ENCODE peak calls at places on chromosomes 13 and 19, in five cellular contexts. One of them, this sample, is unnamed.
A peak's percentile ranks its signal among the peaks of the same experiment; 100 is the strongest.

GRCh38 chr19:12800344-12800732 is 1.3 kb downstream of the PRDX2 start:
- DNase-seq in neural progenitor cell: no peak
- DNase-seq in PC-3: no peak
- DNase-seq in HCT116: no peak
- DNase-seq in hepatocyte: no peak
- DNase-seq in this sample: no peak

GRCh38 chr13:64877176-64877575 is 2353.0 kb downstream of the PCDH9 start:
- DNase-seq in neural progenitor cell: no peak
- DNase-seq in PC-3: no peak
- DNase-seq in HCT116: no peak
- DNase-seq in hepatocyte: no peak
- DNase-seq in this sample: no peak

GRCh38 chr13:112254061-112254818 is 121.9 kb upstream of the SPACA7 start:
- DNase-seq in neural progenitor cell: no peak
- DNase-seq in PC-3: no peak
- DNase-seq in HCT116: no peak
- DNase-seq in hepatocyte: no peak
- DNase-seq in this sample: no peak

GRCh38 chr13:51646041-51646670 is 61.9 kb downstream of the WDFY2 start:
- DNase-seq in neural progenitor cell: peak; percentile 16
- DNase-seq in PC-3: no peak
- DNase-seq in HCT116: no peak
- DNase-seq in hepatocyte: no peak
- DNase-seq in this sample: no peak

GRCh38 chr19:38666662-38667448 is 19.4 kb downstream of the ACTN4 start:
- DNase-seq in neural progenitor cell: peak; percentile 58
- DNase-seq in PC-3: peak; percentile 65
- DNase-seq in HCT116: no peak
- DNase-seq in hepatocyte: peak; percentile 79
- DNase-seq in this sample: no peak

GRCh38 chr13:95326695-95327094 is 25.4 kb upstream of the ABCC4 start:
- DNase-seq in neural progenitor cell: no peak
- DNase-seq in PC-3: no peak
- DNase-seq in HCT116: no peak
- DNase-seq in hepatocyte: no peak
- DNase-seq in this sample: no peak

GRCh38 chr19:50058425-50058824 is 32.6 kb downstream of the ZNF473 start:
- DNase-seq in neural progenitor cell: no peak
- DNase-seq in PC-3: no peak
- DNase-seq in HCT116: no peak
- DNase-seq in hepatocyte: no peak
- DNase-seq in this sample: no peak

GRCh38 chr13:47277774-47278173 is 380.9 kb upstream of the HTR2A start:
- DNase-seq in neural progenitor cell: no peak
- DNase-seq in PC-3: no peak
- DNase-seq in HCT116: no peak
- DNase-seq in hepatocyte: no peak
- DNase-seq in this sample: no peak

GRCh38 chr13:34767778-34768177 is 174.3 kb upstream of the NBEA start:
- DNase-seq in neural progenitor cell: no peak
- DNase-seq in PC-3: no peak
- DNase-seq in HCT116: no peak
- DNase-seq in hepatocyte: no peak
- DNase-seq in this sample: peak; percentile 43

GRCh38 chr19:33219261-33219812 is 6.3 kb downstream of the SLC7A10 start:
- DNase-seq in neural progenitor cell: peak; percentile 62
- DNase-seq in PC-3: no peak
- DNase-seq in HCT116: no peak
- DNase-seq in hepatocyte: no peak
- DNase-seq in this sample: no peak

GRCh38 chr19:49073514-49074378 is 1.2 kb upstream of the KCNA7 start:
- DNase-seq in neural progenitor cell: peak; percentile 60
- DNase-seq in PC-3: peak; percentile 57
- DNase-seq in HCT116: peak; percentile 45
- DNase-seq in hepatocyte: no peak
- DNase-seq in this sample: no peak

GRCh38 chr19:40464059-40465024 is 1.2 kb downstream of the BLVRB start:
- DNase-seq in neural progenitor cell: peak; percentile 81
- DNase-seq in PC-3: peak; percentile 94
- DNase-seq in HCT116: peak; percentile 85
- DNase-seq in hepatocyte: peak; percentile 94
- DNase-seq in this sample: peak; percentile 63

GRCh38 chr19:3547301-3547731 is 8.3 kb downstream of the TEKTIP1 start:
- DNase-seq in neural progenitor cell: peak; percentile 27
- DNase-seq in PC-3: peak; percentile 24
- DNase-seq in HCT116: no peak
- DNase-seq in hepatocyte: no peak
- DNase-seq in this sample: no peak

GRCh38 chr19:51694318-51695085 is 1.4 kb downstream of the SPACA6 start:
- DNase-seq in neural progenitor cell: no peak
- DNase-seq in PC-3: no peak
- DNase-seq in HCT116: no peak
- DNase-seq in hepatocyte: no peak
- DNase-seq in this sample: no peak

DNA sequence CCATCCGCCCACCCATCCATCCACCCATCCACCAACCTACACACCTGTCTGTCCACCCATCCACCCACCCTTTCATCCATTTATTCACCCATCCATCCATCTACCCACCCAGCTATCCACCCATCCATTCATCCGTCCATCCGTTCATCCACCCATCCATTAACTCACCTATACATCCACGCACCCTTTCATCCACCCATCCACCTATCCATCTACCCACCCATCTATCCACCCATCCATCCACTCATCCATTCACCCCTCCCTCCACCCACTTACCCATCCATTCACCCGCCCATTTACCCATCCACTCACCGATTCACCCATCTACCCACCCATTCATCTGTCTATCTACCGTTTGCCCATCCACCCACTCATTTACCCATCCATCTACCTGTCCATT is 17.6 kb downstream of the KLHL26 start:
- DNase-seq in neural progenitor cell: no peak
- DNase-seq in PC-3: no peak
- DNase-seq in HCT116: no peak
- DNase-seq in hepatocyte: no peak
- DNase-seq in this sample: no peak
- TF ChIP-seq EZH2phosphoT487 in neural progenitor cell: no peak
- TF ChIP-seq EZH2phosphoT487 in PC-3: no peak
- TF ChIP-seq EZH2phosphoT487 in HCT116: no peak
- TF ChIP-seq EZH2phosphoT487 in hepatocyte: no peak
- TF ChIP-seq EZH2phosphoT487 in this sample: no peak

GRCh38 chr13:80740076-80740475 is 399.1 kb upstream of the SPRY2 start:
- DNase-seq in neural progenitor cell: no peak
- DNase-seq in PC-3: no peak
- DNase-seq in HCT116: no peak
- DNase-seq in hepatocyte: no peak
- DNase-seq in this sample: no peak
- H3K9me3 ChIP-seq in neural progenitor cell: peaks cover 8% of the 10 kb centered on the region
- H3K9me3 ChIP-seq in PC-3: no peaks in the 10 kb centered on the region
- H3K9me3 ChIP-seq in HCT116: no peaks in the 10 kb centered on the region
- H3K9me3 ChIP-seq in hepatocyte: no peaks in the 10 kb centered on the region
- H3K9me3 ChIP-seq in this sample: no peaks in the 10 kb centered on the region

DNA sequence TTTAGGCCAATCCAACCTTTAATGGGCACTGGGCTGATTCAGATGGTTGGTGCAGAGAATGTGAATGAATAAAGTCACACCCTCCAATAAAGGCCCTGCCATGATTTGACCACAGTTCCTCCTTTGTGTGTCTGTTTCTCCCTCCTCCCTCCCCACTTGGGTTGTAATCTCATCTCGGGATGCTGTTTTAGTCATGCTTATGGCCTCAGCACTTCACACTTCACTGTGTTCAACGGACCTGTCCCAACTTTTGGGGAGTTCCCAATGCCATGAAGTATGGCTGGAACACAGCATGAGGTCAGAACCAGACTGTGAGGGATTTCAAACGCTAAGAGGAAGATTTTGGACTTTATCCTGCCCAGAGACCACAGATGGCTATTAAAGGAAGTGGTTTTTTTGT is 5.6 kb upstream of the RAB8A start:
- DNase-seq in neural progenitor cell: no peak
- DNase-seq in PC-3: no peak
- DNase-seq in HCT116: no peak
- DNase-seq in hepatocyte: no peak
- DNase-seq in this sample: no peak
- H3K4me3 ChIP-seq in neural progenitor cell: no peak overlapping the region
- H3K4me3 ChIP-seq in PC-3: no peak overlapping the region
- H3K4me3 ChIP-seq in HCT116: no peak overlapping the region
- H3K4me3 ChIP-seq in hepatocyte: no peak overlapping the region
- H3K4me3 ChIP-seq in this sample: no peak overlapping the region

DNA sequence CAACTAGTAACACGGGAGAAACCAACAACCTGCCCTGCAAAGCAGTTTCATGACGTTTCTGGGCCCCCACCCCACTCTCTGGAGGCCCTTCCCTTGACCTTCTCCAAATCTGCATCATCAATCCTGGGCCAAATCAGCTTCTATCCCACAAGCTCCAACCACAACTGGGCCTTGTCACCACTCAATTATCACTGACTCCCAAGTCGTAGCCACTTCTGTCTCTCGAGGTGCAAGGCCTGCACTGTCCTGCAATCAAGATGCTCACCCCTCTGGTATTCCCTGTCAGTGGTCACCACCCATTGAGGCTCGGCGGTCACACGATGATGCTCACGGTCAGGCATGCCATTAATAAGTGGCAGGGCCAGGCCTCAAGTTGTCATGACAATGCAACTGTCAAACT is 7.4 kb downstream of the ELAVL1 start:
- DNase-seq in neural progenitor cell: no peak
- DNase-seq in PC-3: no peak
- DNase-seq in HCT116: no peak
- DNase-seq in hepatocyte: no peak
- DNase-seq in this sample: no peak
- TF ChIP-seq EZH2phosphoT487 in neural progenitor cell: no peak
- TF ChIP-seq EZH2phosphoT487 in PC-3: no peak
- TF ChIP-seq EZH2phosphoT487 in HCT116: no peak
- TF ChIP-seq EZH2phosphoT487 in hepatocyte: no peak
- TF ChIP-seq EZH2phosphoT487 in this sample: no peak